ENCODE peak calls at places on chromosomes 16 and 17, in nine cellular contexts. L is cardiac muscle cell, T is vagina, B is esophagus squamous epithelium, M is adrenal gland, X is fibroblast of villous mesenchyme, U is Peyer's patch, H is AG10803, J is HL-60. A is an unnamed sample.

GRCh38 chr16:4693956-4694663 is 748 bp downstream of the NUDT16L1 start:
- DNase-seq in L (peak), T (no peak), B (no peak), M (peak), X (peak), U (peak), H (peak), J (no peak), A (peak)

GRCh38 chr17:1275962-1276736 is 3.3 kb upstream of the TRARG1 start:
- DNase-seq in L (peak), T (no peak), B (no peak), M (peak), X (peak), U (peak), H (peak), J (no peak), A (peak)

GRCh38 chr16:2964416-2965223 is 545 bp downstream of the KREMEN2 start:
- DNase-seq in L (peak), T (no peak), B (no peak), M (no peak), X (no peak), U (peak), H (no peak), J (no peak), A (no peak)

GRCh38 chr17:47703191-47703591 is 9.2 kb downstream of the TBKBP1 start:
- DNase-seq in L (no peak), T (no peak), B (no peak), M (no peak), X (no peak), U (peak), H (no peak), J (no peak), A (no peak)

GRCh38 chr16:79598341-79599181 is 2.0 kb downstream of the MAF start:
- DNase-seq in L (peak), T (no peak), B (no peak), M (peak), X (peak), U (peak), H (peak), J (no peak), A (peak)

GRCh38 chr17:67276075-67276474 is 31.1 kb upstream of the HELZ start:
- DNase-seq in L (no peak), T (no peak), B (no peak), M (no peak), X (no peak), U (no peak), H (no peak), J (no peak), A (no peak)

GRCh38 chr17:83131268-83132011 is 52.0 kb downstream of the METRNL start:
- DNase-seq in L (no peak), T (no peak), B (no peak), M (no peak), X (no peak), U (no peak), H (no peak), J (no peak), A (no peak)

GRCh38 chr17:40293363-40293762 is 5.7 kb downstream of the CDC6 start:
- DNase-seq in L (no peak), T (no peak), B (no peak), M (no peak), X (no peak), U (no peak), H (peak), J (no peak), A (peak)

GRCh38 chr17:36928450-36929125 is 8.7 kb upstream of the LHX1 start:
- DNase-seq in L (no peak), T (no peak), B (no peak), M (no peak), X (no peak), U (no peak), H (no peak), J (no peak), A (no peak)

GRCh38 chr17:20266806-20267458 is 200.4 kb downstream of the LGALS9B start:
- DNase-seq in L (peak), T (no peak), B (no peak), M (peak), X (peak), U (no peak), H (peak), J (no peak), A (peak)

GRCh38 chr17:9226794-9227135 is 205.5 kb downstream of the NTN1 start:
- DNase-seq in L (no peak), T (no peak), B (no peak), M (no peak), X (no peak), U (no peak), H (no peak), J (no peak), A (no peak)

GRCh38 chr17:61158372-61158771 is 241.3 kb upstream of the TBX2 start:
- DNase-seq in L (no peak), T (no peak), B (no peak), M (no peak), X (peak), U (no peak), H (no peak), J (no peak), A (no peak)

GRCh38 chr16:57475711-57476339 is 10.5 kb downstream of the DOK4 start:
- DNase-seq in L (peak), T (no peak), B (no peak), M (no peak), X (peak), U (peak), H (no peak), J (peak), A (peak)

GRCh38 chr17:1110844-1111598 is 68.8 kb downstream of the ABR start:
- DNase-seq in L (peak), T (no peak), B (no peak), M (no peak), X (peak), U (no peak), H (peak), J (peak), A (peak)

GRCh38 chr16:87734644-87735043 is 31.1 kb downstream of the KLHDC4 start:
- DNase-seq in L (no peak), T (no peak), B (no peak), M (no peak), X (no peak), U (no peak), H (no peak), J (no peak), A (no peak)

GRCh38 chr16:15509051-15509592 is 74.7 kb downstream of the BMERB1 start:
- DNase-seq in L (no peak), T (no peak), B (no peak), M (no peak), X (no peak), U (no peak), H (no peak), J (no peak), A (no peak)

GRCh38 chr17:77501101-77501566 is 360.4 kb downstream of the SEC14L1 start:
- DNase-seq in L (peak), T (no peak), B (no peak), M (no peak), X (no peak), U (no peak), H (no peak), J (no peak), A (peak)

GRCh38 chr17:67753026-67753425 is 35.3 kb downstream of the NOL11 start:
- DNase-seq in L (no peak), T (no peak), B (no peak), M (no peak), X (no peak), U (no peak), H (no peak), J (no peak), A (no peak)

DNA sequence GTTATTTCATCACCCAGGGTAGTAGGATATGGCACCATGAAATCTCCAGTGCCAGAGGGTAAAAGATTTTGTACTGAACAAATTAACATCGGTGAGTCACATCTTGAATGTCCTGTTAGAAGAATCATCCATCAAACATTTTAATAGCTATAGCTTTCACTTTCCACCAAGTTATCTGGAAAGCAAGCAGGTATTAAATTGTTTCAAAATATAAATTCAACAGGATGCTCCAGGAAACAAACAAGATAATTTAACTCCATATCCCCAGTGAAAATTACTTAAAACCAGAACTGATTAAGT is 2.4 kb downstream of the VEZF1 start:
- DNase-seq in L (no peak), T (no peak), B (no peak), M (no peak), X (peak), U (no peak), H (peak), J (no peak), A (peak)
- H3K4me3 ChIP-seq in L (no peak), T (peak), B (no peak), M (peak), X (peak), U (no peak), H (peak), J (no peak), A (peak)

GRCh38 chr16:85862476-85863383 is 36.2 kb upstream of the IRF8 start:
- DNase-seq in L (no peak), T (no peak), B (no peak), M (peak), X (no peak), U (no peak), H (no peak), J (no peak), A (no peak)
- TF ChIP-seq CTCF in L (no peak), T (no peak), B (no peak), M (no peak), X (peak), U (peak), H (no peak), J (no peak), A (no peak)

GRCh38 chr16:27195941-27196595 is 7.3 kb upstream of the KDM8 start:
- DNase-seq in L (no peak), T (no peak), B (no peak), M (no peak), X (no peak), U (no peak), H (no peak), J (no peak), A (no peak)

GRCh38 chr16:27197004-27197403 is 6.3 kb upstream of the KDM8 start:
- DNase-seq in L (no peak), T (no peak), B (no peak), M (no peak), X (no peak), U (no peak), H (no peak), J (no peak), A (no peak)

GRCh38 chr16:27199235-27199586 is 4.1 kb upstream of the KDM8 start:
- DNase-seq in L (no peak), T (no peak), B (no peak), M (no peak), X (no peak), U (no peak), H (no peak), J (no peak), A (no peak)

GRCh38 chr16:27199747-27200146 is 3.6 kb upstream of the KDM8 start:
- DNase-seq in L (no peak), T (no peak), B (no peak), M (no peak), X (peak), U (peak), H (peak), J (peak), A (no peak)

DNA sequence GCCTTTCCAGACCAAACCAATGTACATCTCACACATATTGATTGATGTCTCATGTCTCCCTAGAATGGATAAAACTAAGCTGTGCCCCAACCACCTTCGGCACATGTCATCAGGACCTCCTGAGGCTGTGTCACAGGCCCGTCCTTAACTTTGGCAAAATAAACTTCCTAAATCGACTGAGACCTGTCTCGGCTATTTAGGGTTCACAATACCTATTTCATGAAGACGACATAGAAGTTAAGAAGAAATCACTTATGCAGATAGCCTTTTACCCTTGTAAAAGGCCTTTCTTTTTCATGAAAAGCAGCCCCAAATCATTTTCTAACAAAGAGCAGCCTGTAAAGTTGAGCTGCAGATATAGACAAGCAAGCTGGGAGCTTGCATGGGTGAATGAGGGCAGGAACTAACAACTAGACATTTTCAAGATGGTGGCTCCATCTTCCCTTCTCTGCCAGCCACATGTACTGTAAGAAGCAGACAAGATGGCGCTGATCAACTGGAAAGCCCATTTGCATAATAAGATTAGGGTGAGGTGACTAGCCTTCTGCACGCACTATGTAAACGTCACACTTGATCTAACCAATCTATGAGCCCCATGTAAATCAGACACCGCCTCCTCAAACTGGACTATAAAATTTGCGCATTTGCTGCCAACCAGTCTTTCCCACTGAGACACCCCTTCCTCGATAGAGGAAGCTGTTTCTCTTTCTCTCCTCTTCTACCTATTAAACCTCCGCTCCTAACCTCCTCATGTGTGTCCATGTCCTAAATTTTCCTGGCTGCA is 4.7 kb upstream of the KDM8 start:
- DNase-seq in L (no peak), T (no peak), B (no peak), M (no peak), X (no peak), U (no peak), H (no peak), J (no peak), A (no peak)
- H3K4me3 ChIP-seq in L (no peak), T (no peak), B (no peak), M (no peak), X (no peak), U (no peak), H (no peak), J (no peak), A (no peak)

GRCh38 chr16:89897204-89897603 is 21.5 kb upstream of the MC1R start:
- DNase-seq in L (no peak), T (no peak), B (no peak), M (no peak), X (no peak), U (no peak), H (no peak), J (no peak), A (no peak)

GRCh38 chr16:89899879-89900481 is 18.7 kb upstream of the MC1R start:
- DNase-seq in L (no peak), T (no peak), B (no peak), M (no peak), X (no peak), U (no peak), H (no peak), J (no peak), A (no peak)

GRCh38 chr16:89895482-89896250 is 22.3 kb downstream of the TCF25 start:
- DNase-seq in L (no peak), T (no peak), B (no peak), M (no peak), X (no peak), U (no peak), H (no peak), J (no peak), A (no peak)

GRCh38 chr16:89900885-89901284 is 17.8 kb upstream of the MC1R start:
- DNase-seq in L (no peak), T (no peak), B (no peak), M (no peak), X (no peak), U (no peak), H (no peak), J (no peak), A (no peak)

DNA sequence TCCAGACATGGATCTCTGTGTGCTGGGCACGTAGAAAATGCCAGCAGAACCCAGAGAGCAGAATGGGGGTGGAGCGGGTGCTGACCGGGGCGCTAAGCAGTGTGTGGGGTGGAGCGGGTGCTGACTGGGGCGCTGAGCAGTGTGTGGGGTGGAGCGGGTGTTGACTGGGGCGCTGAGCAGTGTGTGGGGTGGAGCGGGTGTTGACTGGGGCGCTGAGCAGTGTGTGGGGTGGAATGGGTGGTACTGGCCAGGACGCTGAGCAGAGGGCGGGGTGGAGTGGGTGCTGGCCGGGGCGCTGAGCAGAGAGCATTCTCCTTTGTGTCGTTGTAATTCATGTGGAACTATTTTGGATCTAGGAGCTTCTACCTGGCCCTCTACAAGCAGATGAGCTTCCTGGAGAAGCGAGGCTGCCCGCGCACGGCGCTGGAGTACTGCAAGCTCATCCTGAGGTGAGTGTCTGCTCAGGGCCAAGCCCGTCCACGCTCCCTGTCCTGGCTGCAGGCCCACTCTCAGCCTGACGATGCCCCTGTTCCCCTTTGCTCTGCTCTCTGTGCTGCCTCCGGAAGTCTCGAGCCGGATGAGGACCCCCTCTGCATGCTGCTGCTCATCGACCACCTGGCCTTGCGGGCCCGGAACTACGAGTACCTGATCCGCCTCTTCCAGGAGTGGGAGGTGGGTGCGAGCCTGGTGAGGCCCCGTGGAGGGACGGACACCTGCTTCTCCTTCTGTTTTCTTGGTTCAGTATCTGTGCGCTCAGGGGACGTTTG is 20.3 kb upstream of the MC1R start:
- DNase-seq in L (no peak), T (no peak), B (no peak), M (no peak), X (no peak), U (no peak), H (no peak), J (no peak), A (no peak)
- TF ChIP-seq CTCF in L (no peak), T (no peak), B (no peak), M (no peak), X (no peak), U (no peak), H (no peak), J (no peak), A (no peak)

GRCh38 chr16:80802129-80802528 is 2.3 kb downstream of the CDYL2 start:
- DNase-seq in L (no peak), T (no peak), B (no peak), M (no peak), X (no peak), U (no peak), H (no peak), J (no peak), A (no peak)

GRCh38 chr16:80802902-80803301 is 1.5 kb downstream of the CDYL2 start:
- DNase-seq in L (no peak), T (no peak), B (no peak), M (no peak), X (no peak), U (no peak), H (no peak), J (no peak), A (no peak)

GRCh38 chr16:80804061-80804450 is 342 bp downstream of the CDYL2 start:
- DNase-seq in L (peak), T (no peak), B (no peak), M (peak), X (peak), U (peak), H (peak), J (no peak), A (peak)

GRCh38 chr16:80804451-80805383 is at the start of gene CDYL2:
- DNase-seq in L (no peak), T (no peak), B (no peak), M (peak), X (peak), U (peak), H (peak), J (no peak), A (no peak)

GRCh38 chr16:80803341-80804060 is 897 bp downstream of the CDYL2 start:
- DNase-seq in L (peak), T (no peak), B (no peak), M (peak), X (peak), U (peak), H (peak), J (no peak), A (no peak)
- H3K4me3 ChIP-seq in L (peak), T (peak), B (peak), M (peak), X (peak), U (peak), H (peak), J (peak), A (peak)

GRCh38 chr16:23877107-23878070 is 41.6 kb downstream of the PRKCB start:
- DNase-seq in L (no peak), T (no peak), B (no peak), M (no peak), X (no peak), U (no peak), H (no peak), J (no peak), A (no peak)
- TF ChIP-seq CTCF in L (no peak), T (no peak), B (no peak), M (no peak), X (no peak), U (no peak), H (no peak), J (no peak), A (no peak)

DNA sequence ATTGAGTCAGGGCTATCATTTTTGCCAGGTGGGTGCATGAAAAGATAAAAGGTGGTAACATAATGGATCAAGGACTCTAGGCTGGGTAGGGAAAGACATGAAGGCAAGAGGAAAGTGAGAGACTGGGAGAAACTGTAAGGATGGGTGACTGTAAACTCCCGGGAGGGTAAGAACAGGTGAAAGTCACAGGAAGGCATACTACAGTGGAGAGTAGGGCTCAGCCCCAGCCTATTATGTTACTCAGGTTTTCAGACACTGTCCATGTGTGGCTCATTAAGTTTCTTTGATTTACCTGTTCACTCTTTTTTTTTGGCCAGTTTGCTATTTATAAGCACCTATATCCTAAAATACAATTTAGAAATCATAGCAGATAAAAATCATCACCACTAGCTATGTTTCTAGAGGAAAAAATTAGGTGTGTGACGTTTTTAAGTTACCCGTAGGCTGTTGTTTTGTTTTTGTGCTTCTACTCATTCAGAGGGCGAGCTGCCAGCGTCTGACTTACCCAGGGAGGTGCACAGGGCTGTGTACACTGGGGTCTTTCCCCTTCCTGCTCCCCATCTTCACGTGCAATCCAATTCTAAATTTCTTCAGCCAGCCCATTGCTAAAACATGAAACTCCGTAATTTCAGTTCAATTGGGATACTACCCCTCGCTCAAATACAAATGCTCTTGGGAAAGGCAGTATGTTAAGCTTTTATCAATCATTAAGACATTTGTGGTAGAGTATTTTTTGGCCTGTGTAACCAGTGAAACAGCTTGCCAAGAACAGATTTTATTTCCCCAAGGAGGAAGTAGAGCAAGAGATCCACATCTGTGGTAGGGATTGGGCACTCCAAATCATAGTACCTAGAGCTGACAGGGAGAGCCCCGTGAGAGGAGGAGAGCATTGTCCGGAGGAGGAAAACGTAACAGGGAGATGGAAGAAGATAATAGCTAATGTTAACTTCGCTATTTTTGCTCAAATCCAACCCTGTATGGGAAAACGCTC is 21.7 kb upstream of the VWA3A start:
- DNase-seq in L (no peak), T (no peak), B (no peak), M (no peak), X (peak), U (no peak), H (peak), J (no peak), A (peak)
- H3K4me3 ChIP-seq in L (no peak), T (no peak), B (no peak), M (no peak), X (no peak), U (no peak), H (no peak), J (no peak), A (peak)

GRCh38 chr16:10658943-10659342 is 35.8 kb downstream of the TEKT5 start:
- DNase-seq in L (no peak), T (no peak), B (no peak), M (no peak), X (no peak), U (no peak), H (no peak), J (no peak), A (no peak)
- TF ChIP-seq CTCF in L (no peak), T (no peak), B (no peak), M (no peak), X (no peak), U (no peak), H (no peak), J (no peak), A (no peak)

A was measured in fibroblast of mammary gland.